ENCODE peak calls at places on chromosomes 13 and 19, in eight cellular contexts. L is mucosa of descending colon, J is kidney epithelial cell, F is cardiac muscle cell, G is ascending aorta, B is body of pancreas, D is lung, E is mammary epithelial cell. Z is an unnamed sample.

GRCh38 chr19:10852098-10852800 is 4.0 kb downstream of the C19orf38 start:
- DNase-seq in J (no peak), B (no peak), E (peak), D (no peak), G (no peak), F (no peak), L (no peak), Z (peak)

GRCh38 chr19:57947088-57947418 is 453 bp downstream of the ZNF256 start:
- DNase-seq in D (no peak), J (no peak), B (no peak), F (peak), L (no peak), E (peak), G (no peak), Z (no peak)

GRCh38 chr13:40388617-40389016 is 277.8 kb downstream of the FOXO1 start:
- DNase-seq in B (no peak), F (no peak), E (no peak), D (no peak), J (no peak), L (peak), G (peak), Z (no peak)

GRCh38 chr19:33297401-33298145 is 4.8 kb downstream of the CEBPA start:
- DNase-seq in D (no peak), G (no peak), L (peak), B (no peak), E (no peak), F (no peak), J (no peak), Z (no peak)

GRCh38 chr13:26011996-26012688 is 39.7 kb downstream of the SHISA2 start:
- DNase-seq in L (peak), E (no peak), D (peak), B (no peak), F (no peak), G (no peak), J (no peak), Z (no peak)

GRCh38 chr13:73677041-73677589 is 457.1 kb downstream of the KLF12 start:
- DNase-seq in B (no peak), G (no peak), J (no peak), F (no peak), D (no peak), E (peak), L (no peak), Z (no peak)

GRCh38 chr13:80337011-80337688 is 3.8 kb downstream of the SPRY2 start:
- DNase-seq in F (no peak), D (no peak), L (peak), E (peak), G (no peak), J (no peak), B (no peak), Z (no peak)

GRCh38 chr13:74794582-74794981 is 660.4 kb upstream of the KLF12 start:
- DNase-seq in F (no peak), D (no peak), J (no peak), E (no peak), B (no peak), G (no peak), L (no peak), Z (no peak)

GRCh38 chr13:79455331-79455730 is 25.6 kb upstream of the NDFIP2 start:
- DNase-seq in G (no peak), F (no peak), J (no peak), B (no peak), E (peak), L (no peak), D (no peak), Z (no peak)

GRCh38 chr13:48961379-48961778 is 14.3 kb upstream of the FNDC3A start:
- DNase-seq in E (no peak), B (no peak), D (no peak), G (no peak), J (no peak), L (no peak), F (no peak), Z (no peak)

GRCh38 chr13:84661718-84662117 is 779.4 kb upstream of the SLITRK1 start:
- DNase-seq in L (no peak), F (no peak), B (no peak), G (no peak), E (no peak), J (no peak), D (no peak), Z (no peak)

GRCh38 chr13:19169991-19170390 is 11.6 kb downstream of the TUBA3C start:
- DNase-seq in E (no peak), G (no peak), F (no peak), J (no peak), B (no peak), L (no peak), D (no peak), Z (no peak)

GRCh38 chr13:114128624-114129522 is 3.5 kb downstream of the RASA3 start:
- DNase-seq in E (no peak), D (peak), B (no peak), L (peak), G (peak), J (peak), F (no peak), Z (peak)

GRCh38 chr13:39379118-39379517 is 223.9 kb downstream of the LHFPL6 start:
- DNase-seq in G (no peak), D (no peak), B (no peak), J (no peak), E (no peak), F (no peak), L (no peak), Z (no peak)

GRCh38 chr19:13132471-13133166 is 14.6 kb downstream of the NACC1 start:
- DNase-seq in L (no peak), G (no peak), D (no peak), E (peak), J (no peak), B (no peak), F (no peak), Z (no peak)

GRCh38 chr19:10452726-10453620 is 32.6 kb downstream of the PDE4A start:
- DNase-seq in F (no peak), L (peak), B (no peak), D (no peak), J (no peak), G (no peak), E (no peak), Z (no peak)

GRCh38 chr13:54768214-54768613 is 1739.6 kb downstream of the OLFM4 start:
- DNase-seq in E (no peak), B (no peak), L (no peak), J (no peak), D (no peak), G (no peak), F (no peak), Z (no peak)

GRCh38 chr13:54972838-54973237 is 1944.2 kb downstream of the OLFM4 start:
- DNase-seq in E (no peak), D (no peak), J (no peak), G (no peak), L (no peak), F (no peak), B (no peak), Z (no peak)

GRCh38 chr19:45591004-45591637 is 6.5 kb upstream of the OPA3 start:
- DNase-seq in E (peak), F (peak), J (no peak), D (peak), B (peak), L (peak), G (no peak), Z (no peak)

GRCh38 chr13:92316030-92316429 is 910.6 kb upstream of the GPC6 start:
- DNase-seq in F (no peak), E (no peak), G (no peak), D (no peak), L (no peak), B (no peak), J (no peak), Z (no peak)

GRCh38 chr19:1154731-1155351 is 19.2 kb downstream of the SBNO2 start:
- DNase-seq in G (peak), F (no peak), E (peak), L (peak), B (peak), D (peak), J (no peak), Z (peak)

GRCh38 chr19:54415901-54416621 is 797 bp downstream of the TTYH1 start:
- DNase-seq in E (no peak), J (no peak), B (no peak), G (no peak), D (no peak), L (no peak), F (no peak), Z (no peak)

GRCh38 chr13:97422118-97423054 is 11.6 kb upstream of the RAP2A start:
- DNase-seq in J (no peak), F (no peak), G (no peak), L (no peak), E (no peak), D (no peak), B (no peak), Z (no peak)

GRCh38 chr13:25347156-25347555 is 24.6 kb upstream of the ATP8A2 start:
- DNase-seq in D (no peak), F (peak), J (no peak), G (no peak), L (no peak), B (no peak), E (no peak), Z (no peak)

GRCh38 chr19:55303477-55303876 is 19.7 kb downstream of the BRSK1 start:
- DNase-seq in J (no peak), L (no peak), E (no peak), G (no peak), B (no peak), D (no peak), F (no peak), Z (no peak)

GRCh38 chr19:33303791-33304759 is 1.7 kb upstream of the CEBPA start:
- DNase-seq in E (no peak), J (no peak), G (no peak), B (peak), L (peak), D (no peak), F (no peak), Z (no peak)

GRCh38 chr13:44576396-44577235 is 486 bp upstream of the TSC22D1 start:
- DNase-seq in L (peak), F (peak), B (peak), J (no peak), D (no peak), E (no peak), G (no peak), Z (no peak)

GRCh38 chr19:7641288-7642276 is 4.7 kb downstream of the STXBP2 start:
- DNase-seq in B (no peak), L (peak), J (no peak), G (no peak), D (no peak), F (no peak), E (no peak), Z (no peak)

GRCh38 chr19:43997631-43998290 is 5.0 kb upstream of the ZNF230 start:
- DNase-seq in F (no peak), E (peak), B (no peak), J (no peak), L (no peak), D (no peak), G (no peak), Z (peak)

GRCh38 chr13:106573279-106573831 is 5.4 kb upstream of the ARGLU1 start:
- DNase-seq in L (no peak), F (no peak), E (no peak), J (no peak), B (no peak), G (no peak), D (no peak), Z (peak)

GRCh38 chr19:38441660-38442348 is 8.3 kb downstream of the RYR1 start:
- DNase-seq in L (no peak), D (no peak), G (no peak), F (peak), J (no peak), E (no peak), B (no peak), Z (no peak)
- TF ChIP-seq CTCF in L (no peak), D (no peak), G (no peak), F (peak), J (peak), E (no peak), B (no peak), Z (no peak)

GRCh38 chr19:51796195-51796679 is 1.3 kb downstream of the FPR3 start:
- DNase-seq in G (no peak), E (no peak), J (no peak), L (no peak), F (no peak), D (no peak), B (no peak), Z (no peak)
- H3K4me3 ChIP-seq in G (peak), E (no peak), J (no peak), L (no peak), F (no peak), D (no peak), B (no peak), Z (no peak)

GRCh38 chr19:4537953-4538600 is 1.8 kb downstream of the LRG1 start:
- DNase-seq in E (no peak), G (no peak), B (no peak), F (no peak), L (no peak), D (no peak), J (no peak), Z (no peak)
- TF ChIP-seq CTCF in E (no peak), G (no peak), B (no peak), F (no peak), L (no peak), D (no peak), J (no peak), Z (no peak)

GRCh38 chr13:110799246-110800236 is 86.0 kb downstream of the ING1 start:
- DNase-seq in J (no peak), G (no peak), B (no peak), D (no peak), E (no peak), L (no peak), F (no peak), Z (peak)
- H3K4me3 ChIP-seq in J (no peak), G (peak), B (no peak), D (peak), E (no peak), L (no peak), F (no peak), Z (peak)